ENCODE peak calls at places on chromosomes 5 and 9, in nine cellular contexts. X is stimulated activated CD8-positive, alpha-beta memory T cell treated with anti-CD3 and anti-CD28 coated beads, Interleukin-4, amount 100 ng/mL, for 24 hours; S is activated CD4-positive, alpha-beta T cell treated with anti-CD3 and anti-CD28 coated beads, Interleukin-2, amount 10 ng/mL, durations not matched to agents 7 days and 5 days; R is testis; W is T-helper 2 cell; T is ascending aorta; H is hypothalamus; U is cardiac fibroblast; Y is aorta. C is an unnamed sample.
A peak's percentile ranks its signal among the peaks of the same experiment; 100 is the strongest.

GRCh38 chr5:132905938-132906337 is 32.5 kb downstream of the LEAP2 start:
- DNase-seq in X (no peak), S (no peak), R (no peak), W (no peak), T (no peak), H (no peak), U (peak; percentile 54), Y (no peak), C (no peak)

GRCh38 chr9:35814106-35814840 is 569 bp downstream of the HINT2 start:
- DNase-seq in X (peak; percentile 21), S (peak; percentile 50), R (peak; percentile 79), W (no peak), T (no peak), H (peak; percentile 75), U (peak; percentile 75), Y (peak; percentile 82), C (peak; percentile 81)

GRCh38 chr5:75023368-75024159 is 28.8 kb downstream of the GCNT4 start:
- DNase-seq in X (peak; percentile 4), S (peak; percentile 30), R (no peak), W (no peak), T (no peak), H (no peak), U (no peak), Y (no peak), C (no peak)

GRCh38 chr9:86655147-86655546 is 292.2 kb downstream of the GAS1 start:
- DNase-seq in X (no peak), S (no peak), R (no peak), W (no peak), T (no peak), H (no peak), U (no peak), Y (no peak), C (no peak)

GRCh38 chr5:6704361-6704851 is 8.8 kb upstream of the TENT4A start:
- DNase-seq in X (no peak), S (no peak), R (no peak), W (no peak), T (peak; percentile 53), H (no peak), U (peak; percentile 88), Y (peak; percentile 80), C (no peak)

GRCh38 chr5:61809651-61810050 is 477.6 kb downstream of the ZSWIM6 start:
- DNase-seq in X (no peak), S (no peak), R (no peak), W (no peak), T (no peak), H (no peak), U (no peak), Y (no peak), C (no peak)

GRCh38 chr5:155451106-155451505 is 437.6 kb downstream of the KIF4B start:
- DNase-seq in X (no peak), S (no peak), R (no peak), W (no peak), T (no peak), H (no peak), U (no peak), Y (no peak), C (no peak)

GRCh38 chr9:72577212-72577753 is 55.9 kb downstream of the TMC1 start:
- DNase-seq in X (no peak), S (no peak), R (no peak), W (no peak), T (no peak), H (no peak), U (peak; percentile 93), Y (no peak), C (no peak)

GRCh38 chr9:94504358-94504757 is 50.5 kb upstream of the PCAT7 start:
- DNase-seq in X (no peak), S (no peak), R (no peak), W (no peak), T (no peak), H (no peak), U (no peak), Y (no peak), C (no peak)

GRCh38 chr5:36239370-36240293 is 2.1 kb downstream of the NADK2 start:
- DNase-seq in X (no peak), S (no peak), R (no peak), W (no peak), T (no peak), H (no peak), U (no peak), Y (no peak), C (no peak)

GRCh38 chr5:170297589-170298462 is at the start of gene LCP2:
- DNase-seq in X (no peak), S (peak; percentile 69), R (no peak), W (no peak), T (no peak), H (no peak), U (no peak), Y (no peak), C (no peak)

GRCh38 chr5:58235279-58235678 is 224.6 kb downstream of the PLK2 start:
- DNase-seq in X (no peak), S (no peak), R (no peak), W (no peak), T (no peak), H (no peak), U (peak; percentile 82), Y (no peak), C (no peak)

GRCh38 chr5:175629793-175630192 is 28.1 kb upstream of the HRH2 start:
- DNase-seq in X (no peak), S (no peak), R (no peak), W (no peak), T (no peak), H (no peak), U (no peak), Y (no peak), C (no peak)

GRCh38 chr9:31588756-31589155 is 795.7 kb upstream of the ACO1 start:
- DNase-seq in X (no peak), S (no peak), R (no peak), W (no peak), T (no peak), H (no peak), U (no peak), Y (no peak), C (no peak)

GRCh38 chr9:23587433-23587832 is 238.6 kb downstream of the ELAVL2 start:
- DNase-seq in X (no peak), S (no peak), R (peak; percentile 86), W (no peak), T (no peak), H (peak; percentile 48), U (no peak), Y (peak; percentile 66), C (peak; percentile 57)

GRCh38 chr9:137432687-137433348 is 8.3 kb downstream of the ENTPD8 start:
- DNase-seq in X (no peak), S (no peak), R (no peak), W (no peak), T (no peak), H (no peak), U (no peak), Y (peak; percentile 42), C (no peak)

GRCh38 chr5:112004867-112005532 is 248.0 kb upstream of the NREP start:
- DNase-seq in X (no peak), S (no peak), R (no peak), W (no peak), T (no peak), H (no peak), U (no peak), Y (no peak), C (no peak)

GRCh38 chr5:112604741-112605390 is 132.8 kb upstream of the APC start:
- DNase-seq in X (no peak), S (no peak), R (no peak), W (no peak), T (no peak), H (no peak), U (peak; percentile 17), Y (no peak), C (no peak)

GRCh38 chr9:110183208-110184145 is 24.5 kb downstream of the C9orf152 start:
- DNase-seq in X (peak; percentile 4), S (peak; percentile 75), R (peak; percentile 81), W (no peak), T (no peak), H (peak; percentile 3), U (peak; percentile 87), Y (peak; percentile 59), C (peak; percentile 69)

GRCh38 chr5:61866930-61867329 is 439.1 kb upstream of the KIF2A start:
- DNase-seq in X (no peak), S (no peak), R (no peak), W (no peak), T (no peak), H (no peak), U (peak; percentile 1), Y (no peak), C (no peak)

GRCh38 chr5:151742870-151743294 is 15.5 kb downstream of the ATOX1 start:
- DNase-seq in X (no peak), S (no peak), R (peak; percentile 72), W (no peak), T (no peak), H (peak; percentile 30), U (peak; percentile 74), Y (peak; percentile 65), C (peak; percentile 66)

GRCh38 chr9:90000925-90001324 is 396.1 kb downstream of the GADD45G start:
- DNase-seq in X (no peak), S (no peak), R (no peak), W (no peak), T (no peak), H (no peak), U (no peak), Y (no peak), C (no peak)

GRCh38 chr5:169296456-169297220 is 4.3 kb downstream of the SLIT3 start:
- DNase-seq in X (no peak), S (no peak), R (no peak), W (no peak), T (no peak), H (no peak), U (peak; percentile 66), Y (peak; percentile 54), C (no peak)

GRCh38 chr9:100379862-100380261 is 27.1 kb upstream of the TEX10 start:
- DNase-seq in X (no peak), S (no peak), R (no peak), W (no peak), T (no peak), H (no peak), U (peak; percentile 78), Y (no peak), C (no peak)

GRCh38 chr5:80474929-80475328 is 13.0 kb upstream of the FAM151B start:
- DNase-seq in X (no peak), S (no peak), R (no peak), W (no peak), T (no peak), H (no peak), U (no peak), Y (no peak), C (no peak)

GRCh38 chr9:115674091-115674490 is 479.5 kb upstream of the PAPPA start:
- DNase-seq in X (no peak), S (no peak), R (no peak), W (no peak), T (no peak), H (no peak), U (no peak), Y (no peak), C (no peak)

GRCh38 chr5:24363789-24364534 is 280.8 kb downstream of the CDH10 start:
- DNase-seq in X (no peak), S (no peak), R (no peak), W (no peak), T (no peak), H (no peak), U (no peak), Y (no peak), C (no peak)

GRCh38 chr9:88651682-88652633 is 117.0 kb downstream of the NXNL2 start:
- DNase-seq in X (no peak), S (no peak), R (peak; percentile 92), W (no peak), T (peak; percentile 35), H (peak; percentile 31), U (peak; percentile 96), Y (peak; percentile 87), C (peak; percentile 93)

GRCh38 chr9:84839538-84839937 is 170.0 kb downstream of the NTRK2 start:
- DNase-seq in X (no peak), S (no peak), R (no peak), W (no peak), T (no peak), H (peak; percentile 29), U (peak; percentile 6), Y (no peak), C (no peak)

GRCh38 chr5:75089137-75089536 is 36.8 kb upstream of the GCNT4 start:
- DNase-seq in X (no peak), S (no peak), R (no peak), W (no peak), T (no peak), H (no peak), U (no peak), Y (no peak), C (no peak)

GRCh38 chr5:161851691-161852299 is 3.9 kb downstream of the GABRA1 start:
- DNase-seq in X (no peak), S (no peak), R (no peak), W (no peak), T (no peak), H (no peak), U (peak; percentile 0), Y (no peak), C (no peak)